ENCODE peak calls at places on chromosomes 13 and 19, in five cellular contexts. One of them, this sample, is unnamed.

GRCh38 chr19:3699071-3699740 is 1.1 kb downstream of the PIP5K1C start:
- DNase-seq in stimulated activated CD8-positive, alpha-beta memory T cell treated with anti-CD3 and anti-CD28 coated beads, Interleukin-7, amount 100 ng/mL, for 4 hours: no peak
- DNase-seq in A549: no peak
- DNase-seq in foreskin fibroblast: peak; percentile 82
- DNase-seq in body of pancreas: peak; percentile 52
- DNase-seq in this sample: no peak

GRCh38 chr19:29323972-29324680 is 111.2 kb upstream of the UQCRFS1 start:
- DNase-seq in stimulated activated CD8-positive, alpha-beta memory T cell treated with anti-CD3 and anti-CD28 coated beads, Interleukin-7, amount 100 ng/mL, for 4 hours: no peak
- DNase-seq in A549: no peak
- DNase-seq in foreskin fibroblast: no peak
- DNase-seq in body of pancreas: no peak
- DNase-seq in this sample: no peak

GRCh38 chr19:7500811-7501450 is 12.1 kb upstream of the PEX11G start:
- DNase-seq in stimulated activated CD8-positive, alpha-beta memory T cell treated with anti-CD3 and anti-CD28 coated beads, Interleukin-7, amount 100 ng/mL, for 4 hours: no peak
- DNase-seq in A549: peak; percentile 89
- DNase-seq in foreskin fibroblast: peak; percentile 68
- DNase-seq in body of pancreas: peak; percentile 82
- DNase-seq in this sample: peak; percentile 46

GRCh38 chr19:32580353-32580900 is 563 bp upstream of the PDCD5 start:
- DNase-seq in stimulated activated CD8-positive, alpha-beta memory T cell treated with anti-CD3 and anti-CD28 coated beads, Interleukin-7, amount 100 ng/mL, for 4 hours: no peak
- DNase-seq in A549: no peak
- DNase-seq in foreskin fibroblast: no peak
- DNase-seq in body of pancreas: no peak
- DNase-seq in this sample: no peak

GRCh38 chr13:30466358-30466714 is 600 bp upstream of the HMGB1 start:
- DNase-seq in stimulated activated CD8-positive, alpha-beta memory T cell treated with anti-CD3 and anti-CD28 coated beads, Interleukin-7, amount 100 ng/mL, for 4 hours: no peak
- DNase-seq in A549: peak; percentile 10
- DNase-seq in foreskin fibroblast: peak; percentile 70
- DNase-seq in body of pancreas: no peak
- DNase-seq in this sample: peak; percentile 89

GRCh38 chr13:23956106-23956505 is 58.8 kb upstream of the C1QTNF9B start:
- DNase-seq in stimulated activated CD8-positive, alpha-beta memory T cell treated with anti-CD3 and anti-CD28 coated beads, Interleukin-7, amount 100 ng/mL, for 4 hours: no peak
- DNase-seq in A549: peak; percentile 33
- DNase-seq in foreskin fibroblast: peak; percentile 50
- DNase-seq in body of pancreas: no peak
- DNase-seq in this sample: no peak

GRCh38 chr13:99792079-99792921 is 179.3 kb downstream of the ZIC5 start:
- DNase-seq in stimulated activated CD8-positive, alpha-beta memory T cell treated with anti-CD3 and anti-CD28 coated beads, Interleukin-7, amount 100 ng/mL, for 4 hours: no peak
- DNase-seq in A549: no peak
- DNase-seq in foreskin fibroblast: no peak
- DNase-seq in body of pancreas: no peak
- DNase-seq in this sample: no peak

GRCh38 chr13:47175172-47175806 is 278.4 kb upstream of the HTR2A start:
- DNase-seq in stimulated activated CD8-positive, alpha-beta memory T cell treated with anti-CD3 and anti-CD28 coated beads, Interleukin-7, amount 100 ng/mL, for 4 hours: no peak
- DNase-seq in A549: no peak
- DNase-seq in foreskin fibroblast: peak; percentile 91
- DNase-seq in body of pancreas: no peak
- DNase-seq in this sample: no peak

GRCh38 chr13:90415902-90416301 is 931.6 kb upstream of the MIR17HG start:
- DNase-seq in stimulated activated CD8-positive, alpha-beta memory T cell treated with anti-CD3 and anti-CD28 coated beads, Interleukin-7, amount 100 ng/mL, for 4 hours: no peak
- DNase-seq in A549: no peak
- DNase-seq in foreskin fibroblast: peak; percentile 3
- DNase-seq in body of pancreas: no peak
- DNase-seq in this sample: no peak

GRCh38 chr19:46288896-46289588 is 7.8 kb upstream of the HIF3A start:
- DNase-seq in stimulated activated CD8-positive, alpha-beta memory T cell treated with anti-CD3 and anti-CD28 coated beads, Interleukin-7, amount 100 ng/mL, for 4 hours: no peak
- DNase-seq in A549: peak; percentile 73
- DNase-seq in foreskin fibroblast: peak; percentile 97
- DNase-seq in body of pancreas: peak; percentile 33
- DNase-seq in this sample: no peak

GRCh38 chr13:26474286-26474685 is 83.2 kb upstream of the WASF3 start:
- DNase-seq in stimulated activated CD8-positive, alpha-beta memory T cell treated with anti-CD3 and anti-CD28 coated beads, Interleukin-7, amount 100 ng/mL, for 4 hours: no peak
- DNase-seq in A549: no peak
- DNase-seq in foreskin fibroblast: no peak
- DNase-seq in body of pancreas: no peak
- DNase-seq in this sample: no peak

GRCh38 chr19:57757941-57758340 is 11.3 kb downstream of the ZNF776 start:
- DNase-seq in stimulated activated CD8-positive, alpha-beta memory T cell treated with anti-CD3 and anti-CD28 coated beads, Interleukin-7, amount 100 ng/mL, for 4 hours: no peak
- DNase-seq in A549: no peak
- DNase-seq in foreskin fibroblast: no peak
- DNase-seq in body of pancreas: no peak
- DNase-seq in this sample: no peak

GRCh38 chr13:106496072-106496997 is 39.1 kb downstream of the EFNB2 start:
- DNase-seq in stimulated activated CD8-positive, alpha-beta memory T cell treated with anti-CD3 and anti-CD28 coated beads, Interleukin-7, amount 100 ng/mL, for 4 hours: no peak
- DNase-seq in A549: no peak
- DNase-seq in foreskin fibroblast: no peak
- DNase-seq in body of pancreas: no peak
- DNase-seq in this sample: no peak

GRCh38 chr19:58558066-58558622 is at the start of gene UBE2M:
- DNase-seq in stimulated activated CD8-positive, alpha-beta memory T cell treated with anti-CD3 and anti-CD28 coated beads, Interleukin-7, amount 100 ng/mL, for 4 hours: peak; percentile 53
- DNase-seq in A549: peak; percentile 42
- DNase-seq in foreskin fibroblast: no peak
- DNase-seq in body of pancreas: peak; percentile 72
- DNase-seq in this sample: no peak

GRCh38 chr19:19554074-19555023 is 16.3 kb downstream of the CILP2 start:
- DNase-seq in stimulated activated CD8-positive, alpha-beta memory T cell treated with anti-CD3 and anti-CD28 coated beads, Interleukin-7, amount 100 ng/mL, for 4 hours: peak; percentile 41
- DNase-seq in A549: no peak
- DNase-seq in foreskin fibroblast: peak; percentile 63
- DNase-seq in body of pancreas: peak; percentile 45
- DNase-seq in this sample: no peak

GRCh38 chr13:76965759-76966421 is 17.6 kb downstream of the ACOD1 start:
- DNase-seq in stimulated activated CD8-positive, alpha-beta memory T cell treated with anti-CD3 and anti-CD28 coated beads, Interleukin-7, amount 100 ng/mL, for 4 hours: no peak
- DNase-seq in A549: no peak
- DNase-seq in foreskin fibroblast: peak; percentile 92
- DNase-seq in body of pancreas: peak; percentile 30
- DNase-seq in this sample: no peak

GRCh38 chr13:23378009-23378632 is 55.4 kb downstream of the SACS start:
- DNase-seq in stimulated activated CD8-positive, alpha-beta memory T cell treated with anti-CD3 and anti-CD28 coated beads, Interleukin-7, amount 100 ng/mL, for 4 hours: peak; percentile 59
- DNase-seq in A549: peak; percentile 37
- DNase-seq in foreskin fibroblast: peak; percentile 99
- DNase-seq in body of pancreas: no peak
- DNase-seq in this sample: no peak